ENCODE peak calls at places on chromosomes 4 and X, in six cellular contexts. X is CD4-positive, CD25-positive, alpha-beta regulatory T cell; H is stimulated activated CD4-positive, alpha-beta T cell treated with anti-CD3 and anti-CD28 coated beads, Interleukin-12 subunit alpha, Interleukin-12 subunit beta, amount 100 ng/mL, for 24 hours; L is sciatic nerve; P is NK-92 treated with Interleukin-12 subunit alpha and Interleukin-12 subunit beta, amount 100 ng/mL, for 24 hours; R is NCI-H1105. G is an unnamed sample.

GRCh38 chr4:148831945-148832344 is 389.7 kb upstream of the NR3C2 start:
- DNase-seq in X (no peak), R (no peak), P (no peak), H (no peak), L (no peak), G (no peak)

GRCh38 chr4:129428454-129428853 is 332.5 kb downstream of the C4orf33 start:
- DNase-seq in L (no peak), H (no peak), P (no peak), R (peak; percentile 71), X (no peak), G (peak; percentile 56)

GRCh38 chrX:20680998-20681397 is 414.3 kb upstream of the RPS6KA3 start:
- DNase-seq in P (no peak), L (no peak), R (no peak), X (no peak), H (no peak), G (no peak)

GRCh38 chr4:142579483-142579882 is 266.6 kb downstream of the INPP4B start:
- DNase-seq in H (no peak), L (no peak), X (no peak), P (no peak), R (no peak), G (no peak)

GRCh38 chrX:110001702-110002299 is 1.1 kb upstream of the TMEM164 start:
- DNase-seq in H (no peak), P (no peak), L (no peak), R (no peak), X (no peak), G (no peak)

GRCh38 chr4:10075953-10076391 is 40.6 kb downstream of the WDR1 start:
- DNase-seq in P (no peak), L (no peak), H (no peak), R (no peak), X (no peak), G (no peak)

GRCh38 chr4:8537041-8537461 is 43.1 kb upstream of the GPR78 start:
- DNase-seq in R (peak; percentile 1), P (no peak), X (no peak), H (no peak), L (peak; percentile 75), G (peak; percentile 74)

GRCh38 chrX:150062292-150063137 is 124.2 kb upstream of the EOLA2 start:
- DNase-seq in R (peak; percentile 20), P (no peak), X (no peak), L (no peak), H (no peak), G (peak; percentile 55)

GRCh38 chr4:26375589-26375988 is 54.8 kb downstream of the RBPJ start:
- DNase-seq in P (no peak), X (no peak), R (no peak), H (no peak), L (no peak), G (no peak)

GRCh38 chr4:113881256-113881655 is 98.2 kb downstream of the ARSJ start:
- DNase-seq in P (no peak), X (no peak), R (no peak), H (no peak), L (no peak), G (no peak)

GRCh38 chr4:16582526-16582925 is 315.9 kb downstream of the LDB2 start:
- DNase-seq in L (no peak), P (no peak), R (no peak), X (no peak), H (no peak), G (no peak)

GRCh38 chr4:17624821-17625220 is 10.4 kb downstream of the MED28 start:
- DNase-seq in R (no peak), H (no peak), L (no peak), P (no peak), X (no peak), G (no peak)

GRCh38 chr4:37946503-37947179 is 13.6 kb upstream of the PTTG2 start:
- DNase-seq in P (no peak), L (peak; percentile 65), X (no peak), H (no peak), R (no peak), G (no peak)

G was measured in DMS79.